ENCODE peak calls at places on chromosome 7, in six cellular contexts. One of them, this sample, is unnamed.

GRCh38 chr7:108030536-108030935 is 27.6 kb upstream of the LAMB1 start:
- DNase-seq in activated CD4-positive, alpha-beta T cell treated with anti-CD3 and anti-CD28 coated beads, Interleukin-2, amount 10 ng/mL, durations not matched to agents 7 days and 5 days: no peak
- DNase-seq in activated T-cell treated with anti-CD3 and anti-CD28 coated beads, Interleukin-2, amount 50 U/mL, for 72 hours: no peak
- DNase-seq in BJ: no peak
- DNase-seq in HFFc6: peak
- DNase-seq in iris pigment epithelial cell: peak
- DNase-seq in this sample: no peak

GRCh38 chr7:30470163-30470770 is 8.3 kb downstream of the NOD1 start:
- DNase-seq in activated CD4-positive, alpha-beta T cell treated with anti-CD3 and anti-CD28 coated beads, Interleukin-2, amount 10 ng/mL, durations not matched to agents 7 days and 5 days: no peak
- DNase-seq in activated T-cell treated with anti-CD3 and anti-CD28 coated beads, Interleukin-2, amount 50 U/mL, for 72 hours: no peak
- DNase-seq in BJ: no peak
- DNase-seq in HFFc6: no peak
- DNase-seq in iris pigment epithelial cell: peak
- DNase-seq in this sample: no peak

GRCh38 chr7:131145770-131146169 is 181.9 kb upstream of the MKLN1 start:
- DNase-seq in activated CD4-positive, alpha-beta T cell treated with anti-CD3 and anti-CD28 coated beads, Interleukin-2, amount 10 ng/mL, durations not matched to agents 7 days and 5 days: no peak
- DNase-seq in activated T-cell treated with anti-CD3 and anti-CD28 coated beads, Interleukin-2, amount 50 U/mL, for 72 hours: no peak
- DNase-seq in BJ: no peak
- DNase-seq in HFFc6: no peak
- DNase-seq in iris pigment epithelial cell: no peak
- DNase-seq in this sample: no peak

GRCh38 chr7:151889406-151890354 is 12.8 kb upstream of the PRKAG2 start:
- DNase-seq in activated CD4-positive, alpha-beta T cell treated with anti-CD3 and anti-CD28 coated beads, Interleukin-2, amount 10 ng/mL, durations not matched to agents 7 days and 5 days: no peak
- DNase-seq in activated T-cell treated with anti-CD3 and anti-CD28 coated beads, Interleukin-2, amount 50 U/mL, for 72 hours: no peak
- DNase-seq in BJ: no peak
- DNase-seq in HFFc6: no peak
- DNase-seq in iris pigment epithelial cell: no peak
- DNase-seq in this sample: no peak

GRCh38 chr7:99404977-99405320 is 3.4 kb downstream of the PDAP1 start:
- DNase-seq in activated CD4-positive, alpha-beta T cell treated with anti-CD3 and anti-CD28 coated beads, Interleukin-2, amount 10 ng/mL, durations not matched to agents 7 days and 5 days: no peak
- DNase-seq in activated T-cell treated with anti-CD3 and anti-CD28 coated beads, Interleukin-2, amount 50 U/mL, for 72 hours: no peak
- DNase-seq in BJ: no peak
- DNase-seq in HFFc6: no peak
- DNase-seq in iris pigment epithelial cell: no peak
- DNase-seq in this sample: no peak

GRCh38 chr7:143362126-143362961 is at the start of gene FAM131B:
- DNase-seq in activated CD4-positive, alpha-beta T cell treated with anti-CD3 and anti-CD28 coated beads, Interleukin-2, amount 10 ng/mL, durations not matched to agents 7 days and 5 days: peak
- DNase-seq in activated T-cell treated with anti-CD3 and anti-CD28 coated beads, Interleukin-2, amount 50 U/mL, for 72 hours: peak
- DNase-seq in BJ: no peak
- DNase-seq in HFFc6: no peak
- DNase-seq in iris pigment epithelial cell: no peak
- DNase-seq in this sample: peak

GRCh38 chr7:37923996-37924395 is 3.6 kb downstream of the EPDR1 start:
- DNase-seq in activated CD4-positive, alpha-beta T cell treated with anti-CD3 and anti-CD28 coated beads, Interleukin-2, amount 10 ng/mL, durations not matched to agents 7 days and 5 days: no peak
- DNase-seq in activated T-cell treated with anti-CD3 and anti-CD28 coated beads, Interleukin-2, amount 50 U/mL, for 72 hours: no peak
- DNase-seq in BJ: no peak
- DNase-seq in HFFc6: no peak
- DNase-seq in iris pigment epithelial cell: no peak
- DNase-seq in this sample: no peak

GRCh38 chr7:100213672-100214071 is 6.1 kb upstream of the PVRIG start:
- DNase-seq in activated CD4-positive, alpha-beta T cell treated with anti-CD3 and anti-CD28 coated beads, Interleukin-2, amount 10 ng/mL, durations not matched to agents 7 days and 5 days: no peak
- DNase-seq in activated T-cell treated with anti-CD3 and anti-CD28 coated beads, Interleukin-2, amount 50 U/mL, for 72 hours: no peak
- DNase-seq in BJ: no peak
- DNase-seq in HFFc6: no peak
- DNase-seq in iris pigment epithelial cell: no peak
- DNase-seq in this sample: no peak

GRCh38 chr7:100583132-100584045 is 2.5 kb downstream of the LRCH4 start:
- DNase-seq in activated CD4-positive, alpha-beta T cell treated with anti-CD3 and anti-CD28 coated beads, Interleukin-2, amount 10 ng/mL, durations not matched to agents 7 days and 5 days: peak
- DNase-seq in activated T-cell treated with anti-CD3 and anti-CD28 coated beads, Interleukin-2, amount 50 U/mL, for 72 hours: peak
- DNase-seq in BJ: no peak
- DNase-seq in HFFc6: no peak
- DNase-seq in iris pigment epithelial cell: peak
- DNase-seq in this sample: no peak

GRCh38 chr7:25014735-25015134 is 34.8 kb upstream of the OSBPL3 start:
- DNase-seq in activated CD4-positive, alpha-beta T cell treated with anti-CD3 and anti-CD28 coated beads, Interleukin-2, amount 10 ng/mL, durations not matched to agents 7 days and 5 days: no peak
- DNase-seq in activated T-cell treated with anti-CD3 and anti-CD28 coated beads, Interleukin-2, amount 50 U/mL, for 72 hours: no peak
- DNase-seq in BJ: peak
- DNase-seq in HFFc6: peak
- DNase-seq in iris pigment epithelial cell: peak
- DNase-seq in this sample: no peak

GRCh38 chr7:47902013-47902412 is 46.3 kb downstream of the PKD1L1 start:
- DNase-seq in activated CD4-positive, alpha-beta T cell treated with anti-CD3 and anti-CD28 coated beads, Interleukin-2, amount 10 ng/mL, durations not matched to agents 7 days and 5 days: no peak
- DNase-seq in activated T-cell treated with anti-CD3 and anti-CD28 coated beads, Interleukin-2, amount 50 U/mL, for 72 hours: no peak
- DNase-seq in BJ: no peak
- DNase-seq in HFFc6: no peak
- DNase-seq in iris pigment epithelial cell: no peak
- DNase-seq in this sample: no peak

GRCh38 chr7:55992346-55992745 is 28.0 kb downstream of the NIPSNAP2 start:
- DNase-seq in activated CD4-positive, alpha-beta T cell treated with anti-CD3 and anti-CD28 coated beads, Interleukin-2, amount 10 ng/mL, durations not matched to agents 7 days and 5 days: no peak
- DNase-seq in activated T-cell treated with anti-CD3 and anti-CD28 coated beads, Interleukin-2, amount 50 U/mL, for 72 hours: no peak
- DNase-seq in BJ: no peak
- DNase-seq in HFFc6: peak
- DNase-seq in iris pigment epithelial cell: no peak
- DNase-seq in this sample: no peak

GRCh38 chr7:113996405-113996804 is 77.6 kb upstream of the PPP1R3A start:
- DNase-seq in activated CD4-positive, alpha-beta T cell treated with anti-CD3 and anti-CD28 coated beads, Interleukin-2, amount 10 ng/mL, durations not matched to agents 7 days and 5 days: no peak
- DNase-seq in activated T-cell treated with anti-CD3 and anti-CD28 coated beads, Interleukin-2, amount 50 U/mL, for 72 hours: no peak
- DNase-seq in BJ: no peak
- DNase-seq in HFFc6: no peak
- DNase-seq in iris pigment epithelial cell: peak
- DNase-seq in this sample: no peak

GRCh38 chr7:20329389-20330175 is 1.1 kb upstream of the ITGB8 start:
- DNase-seq in activated CD4-positive, alpha-beta T cell treated with anti-CD3 and anti-CD28 coated beads, Interleukin-2, amount 10 ng/mL, durations not matched to agents 7 days and 5 days: no peak
- DNase-seq in activated T-cell treated with anti-CD3 and anti-CD28 coated beads, Interleukin-2, amount 50 U/mL, for 72 hours: peak
- DNase-seq in BJ: no peak
- DNase-seq in HFFc6: peak
- DNase-seq in iris pigment epithelial cell: peak
- DNase-seq in this sample: peak

GRCh38 chr7:13055732-13056369 is 368.4 kb downstream of the ARL4A start:
- DNase-seq in activated CD4-positive, alpha-beta T cell treated with anti-CD3 and anti-CD28 coated beads, Interleukin-2, amount 10 ng/mL, durations not matched to agents 7 days and 5 days: no peak
- DNase-seq in activated T-cell treated with anti-CD3 and anti-CD28 coated beads, Interleukin-2, amount 50 U/mL, for 72 hours: no peak
- DNase-seq in BJ: no peak
- DNase-seq in HFFc6: no peak
- DNase-seq in iris pigment epithelial cell: no peak
- DNase-seq in this sample: no peak

GRCh38 chr7:120780938-120781337 is 77.0 kb downstream of the TSPAN12 start:
- DNase-seq in activated CD4-positive, alpha-beta T cell treated with anti-CD3 and anti-CD28 coated beads, Interleukin-2, amount 10 ng/mL, durations not matched to agents 7 days and 5 days: no peak
- DNase-seq in activated T-cell treated with anti-CD3 and anti-CD28 coated beads, Interleukin-2, amount 50 U/mL, for 72 hours: no peak
- DNase-seq in BJ: no peak
- DNase-seq in HFFc6: no peak
- DNase-seq in iris pigment epithelial cell: no peak
- DNase-seq in this sample: no peak

GRCh38 chr7:1278543-1278942 is 45.9 kb downstream of the UNCX start:
- DNase-seq in activated CD4-positive, alpha-beta T cell treated with anti-CD3 and anti-CD28 coated beads, Interleukin-2, amount 10 ng/mL, durations not matched to agents 7 days and 5 days: no peak
- DNase-seq in activated T-cell treated with anti-CD3 and anti-CD28 coated beads, Interleukin-2, amount 50 U/mL, for 72 hours: no peak
- DNase-seq in BJ: no peak
- DNase-seq in HFFc6: no peak
- DNase-seq in iris pigment epithelial cell: no peak
- DNase-seq in this sample: no peak

GRCh38 chr7:22184549-22185199 is 172.3 kb downstream of the RAPGEF5 start:
- DNase-seq in activated CD4-positive, alpha-beta T cell treated with anti-CD3 and anti-CD28 coated beads, Interleukin-2, amount 10 ng/mL, durations not matched to agents 7 days and 5 days: no peak
- DNase-seq in activated T-cell treated with anti-CD3 and anti-CD28 coated beads, Interleukin-2, amount 50 U/mL, for 72 hours: no peak
- DNase-seq in BJ: no peak
- DNase-seq in HFFc6: no peak
- DNase-seq in iris pigment epithelial cell: no peak
- DNase-seq in this sample: no peak

GRCh38 chr7:83921798-83922607 is 272.6 kb downstream of the SEMA3A start:
- DNase-seq in activated CD4-positive, alpha-beta T cell treated with anti-CD3 and anti-CD28 coated beads, Interleukin-2, amount 10 ng/mL, durations not matched to agents 7 days and 5 days: no peak
- DNase-seq in activated T-cell treated with anti-CD3 and anti-CD28 coated beads, Interleukin-2, amount 50 U/mL, for 72 hours: no peak
- DNase-seq in BJ: peak
- DNase-seq in HFFc6: peak
- DNase-seq in iris pigment epithelial cell: peak
- DNase-seq in this sample: no peak

GRCh38 chr7:138887872-138888656 is 90.1 kb upstream of the ATP6V0A4 start:
- DNase-seq in activated CD4-positive, alpha-beta T cell treated with anti-CD3 and anti-CD28 coated beads, Interleukin-2, amount 10 ng/mL, durations not matched to agents 7 days and 5 days: no peak
- DNase-seq in activated T-cell treated with anti-CD3 and anti-CD28 coated beads, Interleukin-2, amount 50 U/mL, for 72 hours: no peak
- DNase-seq in BJ: no peak
- DNase-seq in HFFc6: no peak
- DNase-seq in iris pigment epithelial cell: no peak
- DNase-seq in this sample: no peak

GRCh38 chr7:47293884-47294568 is 287.9 kb downstream of the TNS3 start:
- DNase-seq in activated CD4-positive, alpha-beta T cell treated with anti-CD3 and anti-CD28 coated beads, Interleukin-2, amount 10 ng/mL, durations not matched to agents 7 days and 5 days: no peak
- DNase-seq in activated T-cell treated with anti-CD3 and anti-CD28 coated beads, Interleukin-2, amount 50 U/mL, for 72 hours: no peak
- DNase-seq in BJ: peak
- DNase-seq in HFFc6: peak
- DNase-seq in iris pigment epithelial cell: peak
- DNase-seq in this sample: no peak

GRCh38 chr7:101363734-101364374 is 1.2 kb downstream of the COL26A1 start:
- DNase-seq in activated CD4-positive, alpha-beta T cell treated with anti-CD3 and anti-CD28 coated beads, Interleukin-2, amount 10 ng/mL, durations not matched to agents 7 days and 5 days: peak
- DNase-seq in activated T-cell treated with anti-CD3 and anti-CD28 coated beads, Interleukin-2, amount 50 U/mL, for 72 hours: peak
- DNase-seq in BJ: no peak
- DNase-seq in HFFc6: peak
- DNase-seq in iris pigment epithelial cell: peak
- DNase-seq in this sample: peak

GRCh38 chr7:140696679-140697446 is at the start of gene NDUFB2:
- DNase-seq in activated CD4-positive, alpha-beta T cell treated with anti-CD3 and anti-CD28 coated beads, Interleukin-2, amount 10 ng/mL, durations not matched to agents 7 days and 5 days: peak
- DNase-seq in activated T-cell treated with anti-CD3 and anti-CD28 coated beads, Interleukin-2, amount 50 U/mL, for 72 hours: peak
- DNase-seq in BJ: peak
- DNase-seq in HFFc6: peak
- DNase-seq in iris pigment epithelial cell: peak
- DNase-seq in this sample: peak

GRCh38 chr7:131106681-131107342 is 220.9 kb upstream of the MKLN1 start:
- DNase-seq in activated CD4-positive, alpha-beta T cell treated with anti-CD3 and anti-CD28 coated beads, Interleukin-2, amount 10 ng/mL, durations not matched to agents 7 days and 5 days: peak
- DNase-seq in activated T-cell treated with anti-CD3 and anti-CD28 coated beads, Interleukin-2, amount 50 U/mL, for 72 hours: peak
- DNase-seq in BJ: no peak
- DNase-seq in HFFc6: peak
- DNase-seq in iris pigment epithelial cell: no peak
- DNase-seq in this sample: peak

GRCh38 chr7:104328308-104328969 is at the start of gene LHFPL3:
- DNase-seq in activated CD4-positive, alpha-beta T cell treated with anti-CD3 and anti-CD28 coated beads, Interleukin-2, amount 10 ng/mL, durations not matched to agents 7 days and 5 days: no peak
- DNase-seq in activated T-cell treated with anti-CD3 and anti-CD28 coated beads, Interleukin-2, amount 50 U/mL, for 72 hours: peak
- DNase-seq in BJ: no peak
- DNase-seq in HFFc6: no peak
- DNase-seq in iris pigment epithelial cell: peak
- DNase-seq in this sample: no peak

GRCh38 chr7:34067406-34067805 is 162.1 kb downstream of the BMPER start:
- DNase-seq in activated CD4-positive, alpha-beta T cell treated with anti-CD3 and anti-CD28 coated beads, Interleukin-2, amount 10 ng/mL, durations not matched to agents 7 days and 5 days: no peak
- DNase-seq in activated T-cell treated with anti-CD3 and anti-CD28 coated beads, Interleukin-2, amount 50 U/mL, for 72 hours: no peak
- DNase-seq in BJ: no peak
- DNase-seq in HFFc6: no peak
- DNase-seq in iris pigment epithelial cell: peak
- DNase-seq in this sample: no peak

GRCh38 chr7:152615052-152615741 is 60.7 kb downstream of the XRCC2 start:
- DNase-seq in activated CD4-positive, alpha-beta T cell treated with anti-CD3 and anti-CD28 coated beads, Interleukin-2, amount 10 ng/mL, durations not matched to agents 7 days and 5 days: no peak
- DNase-seq in activated T-cell treated with anti-CD3 and anti-CD28 coated beads, Interleukin-2, amount 50 U/mL, for 72 hours: no peak
- DNase-seq in BJ: no peak
- DNase-seq in HFFc6: no peak
- DNase-seq in iris pigment epithelial cell: peak
- DNase-seq in this sample: no peak

GRCh38 chr7:149456770-149457421 is 4.0 kb downstream of the ZNF777 start:
- DNase-seq in activated CD4-positive, alpha-beta T cell treated with anti-CD3 and anti-CD28 coated beads, Interleukin-2, amount 10 ng/mL, durations not matched to agents 7 days and 5 days: peak
- DNase-seq in activated T-cell treated with anti-CD3 and anti-CD28 coated beads, Interleukin-2, amount 50 U/mL, for 72 hours: no peak
- DNase-seq in BJ: no peak
- DNase-seq in HFFc6: no peak
- DNase-seq in iris pigment epithelial cell: no peak
- DNase-seq in this sample: no peak

GRCh38 chr7:45143616-45144015 is 14.0 kb upstream of the RAMP3 start:
- DNase-seq in activated CD4-positive, alpha-beta T cell treated with anti-CD3 and anti-CD28 coated beads, Interleukin-2, amount 10 ng/mL, durations not matched to agents 7 days and 5 days: no peak
- DNase-seq in activated T-cell treated with anti-CD3 and anti-CD28 coated beads, Interleukin-2, amount 50 U/mL, for 72 hours: no peak
- DNase-seq in BJ: no peak
- DNase-seq in HFFc6: peak
- DNase-seq in iris pigment epithelial cell: peak
- DNase-seq in this sample: no peak